ENCODE peak calls at places on chromosomes 12 and 14, in eight cellular contexts. D is mesendoderm, X is right cardiac atrium, O is NCI-H1092 treated with DMSO at 0.1 percent for 48 hours, B is sigmoid colon, U is GM23338, F is NCI-H1417, J is iPS-NIHi11. V is an unnamed sample.

GRCh38 chr14:73815849-73816816 is 35.5 kb upstream of the PTGR2 start:
- DNase-seq in D (no peak), X (no peak), O (no peak), B (no peak), U (no peak), F (no peak), J (no peak), V (no peak)

GRCh38 chr12:82413994-82414393 is 55.7 kb downstream of the METTL25 start:
- DNase-seq in D (no peak), X (no peak), O (no peak), B (no peak), U (no peak), F (no peak), J (no peak), V (no peak)

GRCh38 chr14:22657861-22658260 is 13.7 kb upstream of the OR6J1 start:
- DNase-seq in D (peak), X (no peak), O (peak), B (no peak), U (peak), F (no peak), J (no peak), V (no peak)

GRCh38 chr12:24227550-24227949 is 278.1 kb upstream of the SOX5 start:
- DNase-seq in D (peak), X (no peak), O (no peak), B (no peak), U (no peak), F (no peak), J (no peak), V (no peak)

GRCh38 chr12:52907092-52907810 is 2.4 kb upstream of the KRT8 start:
- DNase-seq in D (peak), X (peak), O (peak), B (no peak), U (no peak), F (peak), J (peak), V (peak)

GRCh38 chr14:77036484-77037337 is 8.2 kb upstream of the IRF2BPL start:
- DNase-seq in D (no peak), X (no peak), O (peak), B (no peak), U (no peak), F (peak), J (no peak), V (no peak)

GRCh38 chr14:37197421-37198272 is at the start of gene MIPOL1:
- DNase-seq in D (peak), X (peak), O (peak), B (peak), U (peak), F (peak), J (peak), V (peak)

GRCh38 chr12:82082476-82082875 is 275.7 kb downstream of the CCDC59 start:
- DNase-seq in D (no peak), X (no peak), O (no peak), B (no peak), U (no peak), F (no peak), J (no peak), V (no peak)

GRCh38 chr14:77023001-77023996 is 5.2 kb downstream of the IRF2BPL start:
- DNase-seq in D (peak), X (no peak), O (peak), B (peak), U (peak), F (peak), J (no peak), V (no peak)